ENCODE peak calls at places on chromosomes 7 and 10, in six cellular contexts. H is NCI-H1092; A is hippocampal formation; O is fibroblast of the conjunctiva; Z is CD4-positive, alpha-beta T cell; B is thoracic aorta. K is an unnamed sample.

GRCh38 chr7:45150199-45150598 is 7.4 kb upstream of the RAMP3 start:
- DNase-seq in H (no peak), A (no peak), O (no peak), Z (no peak), B (no peak), K (no peak)

GRCh38 chr7:124679826-124680225 is 85.8 kb downstream of the GPR37 start:
- DNase-seq in H (no peak), A (no peak), O (no peak), Z (no peak), B (no peak), K (no peak)

GRCh38 chr7:105278973-105279687 is 109.6 kb downstream of the SRPK2 start:
- DNase-seq in H (no peak), A (no peak), O (no peak), Z (no peak), B (no peak), K (no peak)

GRCh38 chr10:114632869-114633715 is 25.0 kb downstream of the ABLIM1 start:
- DNase-seq in H (no peak), A (no peak), O (peak), Z (no peak), B (peak), K (peak)

GRCh38 chr10:29482591-29483421 is 152.0 kb downstream of the SVIL start:
- DNase-seq in H (no peak), A (no peak), O (no peak), Z (no peak), B (no peak), K (no peak)

GRCh38 chr10:114499630-114500190 is 95.4 kb upstream of the AFAP1L2 start:
- DNase-seq in H (no peak), A (no peak), O (no peak), Z (no peak), B (no peak), K (no peak)

GRCh38 chr7:1555813-1556540 is at the start of gene TMEM184A:
- DNase-seq in H (peak), A (no peak), O (no peak), Z (peak), B (no peak), K (peak)

GRCh38 chr7:7369134-7369533 is 166.5 kb downstream of the COL28A1 start:
- DNase-seq in H (no peak), A (no peak), O (no peak), Z (no peak), B (no peak), K (no peak)

GRCh38 chr7:70829221-70830059 is 302.5 kb upstream of the GALNT17 start:
- DNase-seq in H (no peak), A (peak), O (peak), Z (peak), B (no peak), K (peak)

GRCh38 chr7:37765872-37766525 is 82.4 kb upstream of the NME8 start:
- DNase-seq in H (no peak), A (no peak), O (no peak), Z (no peak), B (no peak), K (no peak)

GRCh38 chr10:43292745-43293676 is 26.1 kb upstream of the RASGEF1A start:
- DNase-seq in H (peak), A (peak), O (peak), Z (no peak), B (no peak), K (peak)

GRCh38 chr7:129213828-129214227 is 11.0 kb upstream of the AHCYL2 start:
- DNase-seq in H (peak), A (no peak), O (no peak), Z (no peak), B (no peak), K (peak)

GRCh38 chr7:2012981-2013380 is 219.8 kb downstream of the MAD1L1 start:
- DNase-seq in H (peak), A (no peak), O (no peak), Z (no peak), B (no peak), K (no peak)

GRCh38 chr10:131901181-131901829 is 497 bp downstream of the PPP2R2D start:
- DNase-seq in H (no peak), A (no peak), O (no peak), Z (peak), B (no peak), K (no peak)

GRCh38 chr7:116512524-116513188 is 12.2 kb upstream of the CAV1 start:
- DNase-seq in H (no peak), A (no peak), O (no peak), Z (no peak), B (no peak), K (no peak)

GRCh38 chr10:131955591-131956340 is 26.0 kb downstream of the BNIP3 start:
- DNase-seq in H (no peak), A (no peak), O (no peak), Z (no peak), B (no peak), K (no peak)

GRCh38 chr7:33788493-33788892 is 116.8 kb upstream of the BMPER start:
- DNase-seq in H (no peak), A (no peak), O (no peak), Z (no peak), B (no peak), K (no peak)

GRCh38 chr7:152849128-152849527 is 89.6 kb downstream of the ACTR3B start:
- DNase-seq in H (no peak), A (no peak), O (no peak), Z (no peak), B (no peak), K (no peak)

GRCh38 chr7:36047254-36047653 is 105.8 kb upstream of the EEPD1 start:
- DNase-seq in H (no peak), A (no peak), O (no peak), Z (no peak), B (no peak), K (peak)

GRCh38 chr10:7243873-7244272 is 167.0 kb downstream of the SFMBT2 start:
- DNase-seq in H (no peak), A (no peak), O (no peak), Z (no peak), B (no peak), K (no peak)

GRCh38 chr7:150955519-150956394 is 22.4 kb downstream of the KCNH2 start:
- DNase-seq in H (peak), A (no peak), O (no peak), Z (no peak), B (no peak), K (peak)

GRCh38 chr7:24816868-24817267 is 59.6 kb upstream of the GSDME start:
- DNase-seq in H (no peak), A (no peak), O (no peak), Z (no peak), B (no peak), K (no peak)

GRCh38 chr10:93165367-93165766 is 91.7 kb downstream of the CYP26A1 start:
- DNase-seq in H (no peak), A (no peak), O (no peak), Z (no peak), B (no peak), K (no peak)

K was measured in NCI-H524.